ENCODE peak calls at places on chromosomes 2 and 18, in eight cellular contexts. H, G, Q, P, T, D, B and E are unnamed samples.

GRCh38 chr18:74191577-74191976 is 43.3 kb downstream of the TIMM21 start:
- DNase-seq in H (no peak), G (no peak), Q (no peak), P (no peak), T (no peak), D (no peak), B (no peak), E (no peak)

GRCh38 chr2:129709956-129710598 is 269.4 kb upstream of the RAB6C start:
- DNase-seq in H (no peak), G (no peak), Q (no peak), P (no peak), T (no peak), D (no peak), B (no peak), E (no peak)

GRCh38 chr2:179181002-179181401 is 83.6 kb downstream of the SESTD1 start:
- DNase-seq in H (no peak), G (no peak), Q (no peak), P (no peak), T (no peak), D (no peak), B (no peak), E (no peak)

GRCh38 chr2:120988051-120988707 is 252.5 kb downstream of the GLI2 start:
- DNase-seq in H (no peak), G (no peak), Q (no peak), P (no peak), T (no peak), D (no peak), B (no peak), E (no peak)

GRCh38 chr2:42021490-42021889 is 26.3 kb upstream of the PKDCC start:
- DNase-seq in H (no peak), G (no peak), Q (no peak), P (no peak), T (no peak), D (no peak), B (no peak), E (no peak)

GRCh38 chr2:164523026-164523425 is 98.3 kb downstream of the GRB14 start:
- DNase-seq in H (no peak), G (no peak), Q (no peak), P (no peak), T (peak), D (no peak), B (no peak), E (no peak)

GRCh38 chr2:159736048-159736447 is 23.7 kb downstream of the MARCHF7 start:
- DNase-seq in H (no peak), G (no peak), Q (no peak), P (no peak), T (no peak), D (no peak), B (no peak), E (no peak)

GRCh38 chr2:160916300-160916699 is 243.9 kb upstream of the TANK start:
- DNase-seq in H (no peak), G (no peak), Q (no peak), P (no peak), T (no peak), D (no peak), B (no peak), E (no peak)

GRCh38 chr18:5294618-5295230 is 802 bp downstream of the ZBTB14 start:
- DNase-seq in H (peak), G (peak), Q (peak), P (peak), T (peak), D (peak), B (peak), E (peak)

GRCh38 chr2:160054984-160055725 is 7.3 kb downstream of the PLA2R1 start:
- DNase-seq in H (no peak), G (no peak), Q (no peak), P (no peak), T (no peak), D (no peak), B (no peak), E (no peak)

GRCh38 chr18:79684283-79684631 is 4.7 kb downstream of the CTDP1 start:
- DNase-seq in H (no peak), G (no peak), Q (no peak), P (no peak), T (no peak), D (peak), B (no peak), E (no peak)

GRCh38 chr2:63790913-63791312 is 50.8 kb upstream of the UGP2 start:
- DNase-seq in H (peak), G (no peak), Q (no peak), P (no peak), T (peak), D (no peak), B (no peak), E (no peak)

GRCh38 chr2:26274058-26274613 is 29.4 kb downstream of the HADHB start:
- DNase-seq in H (peak), G (peak), Q (no peak), P (no peak), T (peak), D (no peak), B (no peak), E (peak)

GRCh38 chr2:173652311-173652710 is 297.6 kb downstream of the CDCA7 start:
- DNase-seq in H (peak), G (no peak), Q (no peak), P (no peak), T (peak), D (no peak), B (no peak), E (no peak)

GRCh38 chr18:36752929-36753865 is 75.6 kb downstream of the TPGS2 start:
- DNase-seq in H (no peak), G (no peak), Q (no peak), P (no peak), T (peak), D (no peak), B (no peak), E (no peak)